ENCODE peak calls at places on chromosomes 13 and 19, in four cellular contexts. O, L, G and S are unnamed samples.

GRCh38 chr13:49840266-49840665 is 47.8 kb upstream of the KPNA3 start:
- DNase-seq in O (peak; percentile 61), L (no peak), G (no peak), S (no peak)

GRCh38 chr13:108609353-108609752 is 20.1 kb upstream of the MYO16 start:
- DNase-seq in O (no peak), L (no peak), G (no peak), S (no peak)

GRCh38 chr13:35690546-35690945 is 214.1 kb upstream of the MAB21L1 start:
- DNase-seq in O (no peak), L (no peak), G (no peak), S (no peak)

GRCh38 chr13:50131998-50132936 is 117.0 kb downstream of the KCNRG start:
- DNase-seq in O (no peak), L (peak; percentile 48), G (no peak), S (no peak)

GRCh38 chr13:64480648-64481047 is 2749.5 kb downstream of the PCDH9 start:
- DNase-seq in O (no peak), L (no peak), G (no peak), S (no peak)

GRCh38 chr19:50808856-50809255 is 14.7 kb downstream of the KLK1 start:
- DNase-seq in O (no peak), L (no peak), G (no peak), S (no peak)

GRCh38 chr19:7677664-7678311 is 898 bp downstream of the MCEMP1 start:
- DNase-seq in O (peak; percentile 18), L (no peak), G (no peak), S (no peak)

GRCh38 chr13:99894105-99894504 is 77.5 kb downstream of the ZIC5 start:
- DNase-seq in O (no peak), L (no peak), G (no peak), S (no peak)

GRCh38 chr13:24267283-24267682 is 42.1 kb upstream of the C1QTNF9 start:
- DNase-seq in O (no peak), L (no peak), G (peak; percentile 30), S (no peak)

GRCh38 chr13:96837809-96838208 is 156.5 kb downstream of the OXGR1 start:
- DNase-seq in O (no peak), L (no peak), G (no peak), S (no peak)

DNA sequence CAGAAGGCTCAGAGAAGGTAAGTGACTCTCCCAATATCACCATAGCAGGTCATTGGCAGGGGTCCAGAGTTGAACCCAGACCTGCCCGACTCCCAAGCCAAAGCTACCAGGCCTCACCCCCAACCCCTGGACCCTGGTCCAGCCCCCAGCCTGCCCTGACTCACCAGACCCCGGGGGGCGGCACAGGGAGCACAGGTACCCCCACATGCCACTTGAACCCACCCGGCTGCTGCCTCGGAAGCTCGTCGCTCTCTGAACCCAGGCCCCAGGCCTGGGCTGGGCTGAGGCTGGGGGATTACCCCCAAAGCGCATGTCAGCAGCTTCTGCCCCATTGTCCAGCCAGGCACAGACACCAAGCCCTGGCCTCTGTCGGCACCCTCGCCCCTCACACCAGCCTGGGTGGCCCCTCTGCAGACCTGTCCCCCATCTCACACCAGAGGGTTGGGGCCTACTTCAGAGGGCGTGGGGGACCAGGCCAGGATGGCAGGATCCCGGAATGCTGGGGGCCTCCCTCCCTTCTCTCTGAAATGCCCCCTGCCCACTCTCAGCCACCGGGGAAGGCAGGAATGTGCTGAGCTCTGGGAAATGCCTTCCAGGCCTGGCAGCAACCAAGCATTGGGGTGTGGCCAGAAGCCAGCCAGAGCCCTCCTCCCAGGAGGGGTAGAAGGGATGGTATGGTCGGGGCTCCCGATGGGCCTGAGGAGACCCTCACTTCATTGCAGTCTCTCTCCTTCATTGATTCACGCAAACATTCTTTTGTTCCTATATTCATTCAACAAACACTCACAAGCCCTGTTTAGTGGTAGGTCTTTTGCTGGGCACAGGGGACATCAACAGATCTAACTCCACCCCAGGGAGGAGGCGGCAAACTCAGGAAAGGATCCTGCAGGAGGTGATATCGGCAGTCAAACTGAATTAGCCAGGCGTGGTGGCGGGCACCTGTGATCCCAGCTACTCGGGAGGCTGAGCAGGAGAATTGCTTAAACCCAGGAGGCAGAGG is 1.7 kb upstream of the PRX start:
- DNase-seq in O (no peak), L (no peak), G (no peak), S (no peak)
- TF ChIP-seq TCF7 in O (no peak), L (no peak), G (no peak), S (no peak)

GRCh38 chr19:38003427-38004099 is 96.6 kb downstream of the SIPA1L3 start:
- DNase-seq in O (no peak), L (peak; percentile 65), G (peak; percentile 51), S (no peak)
- TF ChIP-seq TCF7 in O (no peak), L (no peak), G (no peak), S (no peak)

GRCh38 chr13:46211116-46211515 is 612 bp upstream of the LRRC63 start:
- DNase-seq in O (no peak), L (no peak), G (no peak), S (peak; percentile 25)

GRCh38 chr13:46210362-46211083 is 1.2 kb upstream of the LRRC63 start:
- DNase-seq in O (no peak), L (no peak), G (no peak), S (no peak)

GRCh38 chr13:46213242-46213641 is 1.5 kb downstream of the LRRC63 start:
- DNase-seq in O (no peak), L (no peak), G (no peak), S (no peak)

GRCh38 chr13:46207828-46208227 is 3.9 kb upstream of the LRRC63 start:
- DNase-seq in O (no peak), L (no peak), G (no peak), S (no peak)

DNA sequence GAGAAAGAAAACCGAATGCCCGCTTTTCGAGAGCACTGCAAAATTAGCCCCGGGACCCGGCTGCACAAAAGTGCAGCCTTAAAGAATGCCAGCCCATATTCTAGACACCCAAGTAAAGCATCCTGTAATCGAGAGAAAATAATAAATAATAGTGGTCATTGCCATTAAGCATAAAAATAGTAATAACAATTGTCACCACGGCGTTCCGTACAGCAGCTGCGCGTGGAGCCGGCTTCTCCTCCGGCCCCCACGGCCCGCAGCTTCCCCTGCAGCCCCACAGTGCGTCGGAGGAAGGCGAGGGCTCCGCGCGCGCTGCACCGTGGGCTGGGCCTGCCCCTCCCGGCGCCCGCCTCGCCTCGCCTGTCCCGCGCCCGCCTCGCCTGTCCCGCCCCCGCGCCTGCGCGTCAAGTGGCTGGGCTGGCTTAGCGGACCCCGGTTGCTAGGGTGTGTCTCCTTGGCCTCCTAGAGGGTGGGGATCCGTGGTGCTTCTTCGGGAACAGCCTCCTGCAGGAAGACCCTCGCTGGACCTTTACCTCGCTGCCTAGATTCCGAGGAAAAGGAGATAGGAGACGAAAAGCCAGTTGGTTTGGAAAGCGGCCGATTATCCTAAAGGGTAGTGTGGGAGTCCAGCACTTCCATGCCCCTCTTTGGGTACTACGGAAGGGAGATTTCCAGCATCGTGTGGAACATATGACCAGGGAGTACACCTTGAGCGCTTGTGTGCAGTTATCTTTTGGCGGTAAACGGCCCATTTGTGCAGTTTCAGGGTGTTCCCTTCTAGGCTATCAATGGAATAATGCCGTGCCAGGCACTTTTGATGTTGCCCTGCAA is at the start of gene LRRC63:
- DNase-seq in O (no peak), L (peak; percentile 72), G (no peak), S (peak; percentile 67)
- TF ChIP-seq TCF7 in O (no peak), L (no peak), G (no peak), S (no peak)

GRCh38 chr13:40408602-40409001 is 257.8 kb downstream of the FOXO1 start:
- DNase-seq in O (no peak), L (no peak), G (no peak), S (no peak)

GRCh38 chr13:40407567-40407966 is 258.9 kb downstream of the FOXO1 start:
- DNase-seq in O (no peak), L (no peak), G (no peak), S (no peak)

GRCh38 chr13:40406405-40407138 is 259.9 kb downstream of the FOXO1 start:
- DNase-seq in O (peak; percentile 43), L (no peak), G (no peak), S (no peak)

GRCh38 chr13:40409278-40409677 is 257.2 kb downstream of the FOXO1 start:
- DNase-seq in O (no peak), L (no peak), G (no peak), S (no peak)

GRCh38 chr13:40410315-40410714 is 256.1 kb downstream of the FOXO1 start:
- DNase-seq in O (no peak), L (no peak), G (no peak), S (no peak)
- TF ChIP-seq TCF7 in O (no peak), L (no peak), G (no peak), S (no peak)

GRCh38 chr13:113454936-113455335 is 1.6 kb upstream of the ADPRHL1 start:
- DNase-seq in O (no peak), L (no peak), G (no peak), S (no peak)

GRCh38 chr13:113452942-113453901 is at the start of gene ADPRHL1:
- DNase-seq in O (no peak), L (no peak), G (no peak), S (no peak)

GRCh38 chr13:113455384-113455783 is 2.1 kb upstream of the ADPRHL1 start:
- DNase-seq in O (no peak), L (no peak), G (no peak), S (no peak)

GRCh38 chr13:113451951-113452421 is 1.3 kb downstream of the ADPRHL1 start:
- DNase-seq in O (no peak), L (no peak), G (no peak), S (no peak)

DNA sequence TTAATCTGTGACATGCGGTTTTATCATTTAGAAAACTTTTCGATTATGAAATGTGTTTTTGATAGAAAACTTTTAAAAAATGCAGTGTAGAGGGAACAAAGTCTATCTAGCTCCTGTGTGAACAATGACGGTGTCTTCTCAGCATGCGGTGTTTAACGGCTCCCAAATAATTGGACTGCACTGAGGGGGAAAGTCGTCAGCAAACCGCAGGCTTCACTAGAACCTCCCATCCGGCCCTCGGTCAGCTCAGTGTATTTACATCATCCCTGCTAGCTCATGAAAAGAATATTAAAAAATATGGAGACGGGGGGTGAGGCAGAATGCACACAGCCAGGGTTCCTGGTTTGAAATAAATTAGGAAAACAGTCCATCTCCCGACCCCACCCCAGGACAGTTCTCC is 674 bp upstream of the ADPRHL1 start:
- DNase-seq in O (no peak), L (no peak), G (no peak), S (no peak)
- TF ChIP-seq TCF7 in O (no peak), L (no peak), G (no peak), S (no peak)

DNA sequence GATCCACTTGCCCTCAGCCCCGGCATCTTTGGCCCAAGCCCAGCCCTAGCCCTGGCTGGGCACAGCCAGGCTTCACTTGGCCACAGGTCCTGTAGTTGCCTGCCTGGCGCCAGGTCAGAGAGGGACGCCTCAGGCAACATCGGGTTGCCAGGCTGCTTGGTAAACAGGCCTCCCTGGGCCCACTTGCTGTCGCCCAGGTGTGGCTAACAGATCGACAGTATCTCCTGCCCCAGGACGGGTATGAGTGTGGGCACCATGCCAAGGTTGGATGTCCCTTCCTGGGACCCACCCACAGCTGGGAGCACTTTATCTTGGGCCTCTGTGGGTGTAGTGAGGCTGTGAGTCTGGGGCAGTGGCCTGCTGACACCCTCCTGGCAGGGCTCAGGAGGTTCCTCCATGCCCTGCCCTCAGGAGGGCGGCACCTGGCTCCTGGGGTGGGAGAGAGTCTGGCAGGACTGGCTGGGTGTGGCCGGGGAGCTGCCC is 27.9 kb downstream of the CARM1 start:
- DNase-seq in O (no peak), L (no peak), G (no peak), S (no peak)
- TF ChIP-seq TCF7 in O (no peak), L (no peak), G (no peak), S (no peak)

GRCh38 chr13:25971499-25972145 is 80.2 kb downstream of the SHISA2 start:
- DNase-seq in O (no peak), L (no peak), G (no peak), S (no peak)
- TF ChIP-seq TCF7 in O (no peak), L (no peak), G (no peak), S (no peak)